ENCODE peak calls at places on chromosomes 7 and 10, in four cellular contexts. Z, I, Y and K are unnamed samples.
A peak's percentile ranks its signal among the peaks of the same experiment; 100 is the strongest.

GRCh38 chr10:3755440-3756359 is 29.3 kb downstream of the KLF6 start:
- DNase-seq in I (peak; percentile 79), Y (no peak), Z (no peak), K (no peak)

GRCh38 chr10:97596101-97597055 is 6.9 kb downstream of the C10orf62 start:
- DNase-seq in I (peak; percentile 91), Z (no peak), Y (no peak), K (no peak)

GRCh38 chr10:13296476-13296875 is 3.4 kb downstream of the PHYH start:
- DNase-seq in Y (no peak), I (no peak), Z (no peak), K (no peak)

GRCh38 chr7:116779921-116780320 is 82.5 kb upstream of the CAPZA2 start:
- DNase-seq in I (no peak), Y (no peak), Z (no peak), K (no peak)

GRCh38 chr7:73988197-73988596 is 39.8 kb upstream of the ELN start:
- DNase-seq in Y (peak; percentile 68), Z (no peak), I (peak; percentile 89), K (peak; percentile 40)

GRCh38 chr10:19843487-19843886 is 27.3 kb downstream of the PLXDC2 start:
- DNase-seq in Y (no peak), Z (no peak), I (no peak), K (no peak)

GRCh38 chr7:141178486-141179135 is 104.7 kb downstream of the TMEM178B start:
- DNase-seq in Y (no peak), I (no peak), Z (no peak), K (no peak)

GRCh38 chr7:143408686-143409551 is at the start of gene EPHA1:
- DNase-seq in I (peak; percentile 55), Z (no peak), Y (no peak), K (peak; percentile 77)

GRCh38 chr7:29297194-29297890 is 102.8 kb downstream of the CHN2 start:
- DNase-seq in Y (no peak), Z (no peak), I (no peak), K (no peak)

GRCh38 chr7:135755351-135755753 is 6.7 kb upstream of the FAM180A start:
- DNase-seq in Z (no peak), Y (peak; percentile 52), I (peak; percentile 58), K (no peak)

GRCh38 chr7:49768835-49769234 is 4.6 kb upstream of the VWC2 start:
- DNase-seq in I (no peak), Z (no peak), Y (no peak), K (no peak)

GRCh38 chr7:10704653-10705052 is 269.0 kb upstream of the PHF14 start:
- DNase-seq in Z (no peak), I (no peak), Y (no peak), K (no peak)

GRCh38 chr7:10706875-10707493 is 266.7 kb upstream of the PHF14 start:
- DNase-seq in Z (no peak), I (no peak), Y (no peak), K (no peak)

GRCh38 chr7:10703981-10704380 is 269.7 kb upstream of the PHF14 start:
- DNase-seq in I (no peak), Z (no peak), Y (no peak), K (no peak)

GRCh38 chr7:10707519-10707918 is 266.2 kb upstream of the PHF14 start:
- DNase-seq in Y (no peak), I (no peak), Z (no peak), K (no peak)

GRCh38 chr7:10708447-10708846 is 265.2 kb upstream of the PHF14 start:
- DNase-seq in I (no peak), Y (no peak), Z (no peak), K (no peak)
- TF ChIP-seq CTCF in I (no peak), Y (no peak), Z (no peak), K (no peak)

GRCh38 chr7:158645842-158646241 is 58.2 kb upstream of the PTPRN2 start:
- DNase-seq in Y (no peak), I (no peak), Z (no peak), K (no peak)
- H3K4me1 ChIP-seq in Y (no peaks in the 10 kb centered on the region), I (no peaks in the 10 kb centered on the region), Z (peaks cover 3% of the 10 kb centered on the region), K (peaks cover 12% of the 10 kb centered on the region)

DNA sequence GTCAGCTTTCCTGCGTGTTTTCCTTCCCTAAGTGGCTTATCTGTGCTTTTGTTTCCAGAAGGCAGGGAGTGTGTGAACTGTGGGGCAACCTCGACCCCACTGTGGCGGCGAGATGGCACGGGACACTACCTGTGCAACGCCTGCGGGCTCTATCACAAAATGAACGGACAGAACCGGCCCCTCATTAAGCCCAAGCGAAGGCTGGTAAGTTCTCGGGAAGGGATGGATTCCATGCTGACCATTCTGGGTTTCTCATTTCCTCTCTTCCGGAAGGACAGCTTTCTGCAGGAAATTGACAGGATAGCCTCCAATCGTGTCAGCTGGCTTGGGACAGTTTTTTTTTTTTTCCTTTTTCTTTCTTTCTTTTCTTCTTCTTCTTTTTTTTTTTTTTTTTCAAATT is 9.4 kb downstream of the GATA3 start:
- DNase-seq in Z (no peak), Y (no peak), I (no peak), K (no peak)
- H3K4me3 ChIP-seq in Z (no peak overlapping the region), Y (no peak overlapping the region), I (no peak overlapping the region), K (no peak overlapping the region)

GRCh38 chr7:132053871-132054270 is 497.4 kb upstream of the PODXL start:
- DNase-seq in I (no peak), Y (no peak), Z (no peak), K (no peak)

GRCh38 chr7:132044247-132044646 is 487.8 kb upstream of the PODXL start:
- DNase-seq in Y (no peak), Z (no peak), I (no peak), K (no peak)

GRCh38 chr7:132045481-132045980 is 489.1 kb upstream of the PODXL start:
- DNase-seq in I (no peak), Y (no peak), Z (no peak), K (no peak)

GRCh38 chr7:132045002-132045401 is 488.6 kb upstream of the PODXL start:
- DNase-seq in Y (no peak), Z (no peak), I (no peak), K (no peak)

GRCh38 chr7:132049462-132050304 is 493.3 kb upstream of the PODXL start:
- DNase-seq in Y (no peak), I (no peak), Z (no peak), K (no peak)
- TF ChIP-seq CTCF in Y (peak; percentile 73), I (peak; percentile 23), Z (peak; percentile 46), K (peak; percentile 29)

GRCh38 chr10:28578454-28578853 is 45.5 kb downstream of the WAC start:
- DNase-seq in Y (no peak), I (no peak), Z (no peak), K (no peak)
- H3K4me1 ChIP-seq in Y (peaks cover 97% of the 10 kb centered on the region), I (no peaks in the 10 kb centered on the region), Z (peaks cover 16% of the 10 kb centered on the region), K (peaks cover 12% of the 10 kb centered on the region)

DNA sequence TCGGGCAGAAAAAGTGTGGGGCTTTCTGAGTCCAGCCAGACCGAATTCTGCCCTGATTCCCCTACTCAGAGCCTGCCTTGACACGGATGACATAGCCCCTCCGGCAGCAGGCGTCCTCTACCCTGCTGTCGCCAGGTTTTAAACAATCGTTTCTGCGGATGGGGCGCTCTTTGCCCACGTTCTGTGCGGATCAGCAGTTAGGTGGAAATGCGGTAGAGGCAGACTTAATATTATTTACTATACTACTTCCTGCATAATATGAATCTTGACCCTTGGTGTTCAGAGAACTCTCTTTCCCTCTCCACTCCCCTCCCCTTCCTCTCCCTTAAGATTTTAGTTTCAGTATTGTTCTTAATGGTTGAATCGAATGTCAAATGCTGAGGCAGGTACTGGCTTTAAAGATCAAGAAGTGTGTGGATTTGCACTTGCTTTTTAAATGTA is 2.4 kb downstream of the GATA3 start:
- DNase-seq in I (no peak), Z (peak; percentile 52), Y (no peak), K (no peak)
- H3K4me3 ChIP-seq in I (no peak overlapping the region), Z (peak overlapping the region; percentile 68), Y (peak overlapping the region; percentile 66), K (no peak overlapping the region)

DNA sequence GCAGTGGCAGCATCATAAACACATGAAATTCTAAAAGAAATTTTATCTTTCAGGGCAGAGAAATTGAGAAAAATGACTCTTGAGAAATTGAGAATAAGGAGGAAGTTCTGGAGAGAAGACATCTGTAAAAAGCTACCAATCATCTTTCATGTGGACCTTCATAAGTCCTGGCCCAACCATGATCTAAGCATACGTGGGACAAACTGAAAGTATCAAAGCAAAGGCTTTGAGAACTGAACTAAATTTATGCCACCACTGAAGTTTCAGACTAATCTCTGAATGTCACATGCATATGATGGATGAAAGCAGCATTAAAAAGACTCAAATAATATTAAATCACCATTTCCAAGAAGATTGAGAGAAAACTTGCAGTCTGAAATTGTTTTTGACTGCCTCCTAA is 1502.8 kb upstream of the LRRTM3 start:
- DNase-seq in Z (no peak), Y (no peak), I (no peak), K (no peak)
- TF ChIP-seq CTCF in Z (no peak), Y (no peak), I (no peak), K (no peak)

GRCh38 chr7:127755965-127756364 is 104.0 kb downstream of the SND1 start:
- DNase-seq in Y (no peak), Z (no peak), I (no peak), K (no peak)

GRCh38 chr7:127751723-127752448 is 99.9 kb downstream of the SND1 start:
- DNase-seq in Y (no peak), I (no peak), Z (no peak), K (peak; percentile 49)

GRCh38 chr7:127755529-127755928 is 103.5 kb downstream of the SND1 start:
- DNase-seq in I (no peak), Y (no peak), Z (no peak), K (no peak)

GRCh38 chr7:127752829-127753228 is 100.8 kb downstream of the SND1 start:
- DNase-seq in Y (no peak), I (no peak), Z (no peak), K (no peak)

GRCh38 chr7:127754457-127754856 is 102.5 kb downstream of the SND1 start:
- DNase-seq in Y (no peak), Z (no peak), I (no peak), K (no peak)
- H3K4me1 ChIP-seq in Y (peaks cover 27% of the 10 kb centered on the region), Z (no peaks in the 10 kb centered on the region), I (no peaks in the 10 kb centered on the region), K (peaks cover 6% of the 10 kb centered on the region)

GRCh38 chr7:122307228-122307619 is 2.7 kb upstream of the FEZF1 start:
- DNase-seq in Y (no peak), I (no peak), Z (no peak), K (no peak)

GRCh38 chr7:122311280-122311679 is 6.7 kb upstream of the FEZF1 start:
- DNase-seq in Y (no peak), I (no peak), Z (no peak), K (no peak)

GRCh38 chr7:122311719-122312118 is 7.2 kb upstream of the FEZF1 start:
- DNase-seq in I (no peak), Y (no peak), Z (no peak), K (no peak)

GRCh38 chr7:122312789-122313188 is 8.2 kb upstream of the FEZF1 start:
- DNase-seq in I (no peak), Y (no peak), Z (no peak), K (no peak)

GRCh38 chr7:122310119-122311021 is 5.8 kb upstream of the FEZF1 start:
- DNase-seq in Z (no peak), I (no peak), Y (no peak), K (no peak)
- H3K4me3 ChIP-seq in Z (peak overlapping the region; percentile 46), I (no peak overlapping the region), Y (peak overlapping the region; percentile 61), K (no peak overlapping the region)